ENCODE peak calls at places on chromosomes 4 and X, in four cellular contexts. O, V, I and Z are unnamed samples.
A peak's percentile ranks its signal among the peaks of the same experiment; 100 is the strongest.

GRCh38 chr4:38762560-38762959 is 20.2 kb downstream of the TLR10 start:
- DNase-seq in O (no peak), I (no peak), V (no peak), Z (no peak)

GRCh38 chrX:1400731-1401471 is 9.0 kb upstream of the SLC25A6 start:
- DNase-seq in O (no peak), I (no peak), V (no peak), Z (no peak)

GRCh38 chr4:39699676-39700409 is 1.9 kb downstream of the UBE2K start:
- DNase-seq in I (no peak), V (no peak), O (peak; percentile 39), Z (no peak)

GRCh38 chrX:45400380-45400779 is 199.7 kb upstream of the DIPK2B start:
- DNase-seq in I (no peak), O (peak; percentile 74), V (no peak), Z (no peak)

GRCh38 chr4:174120446-174121142 is 162.9 kb downstream of the FBXO8 start:
- DNase-seq in O (peak; percentile 92), I (peak; percentile 56), V (peak; percentile 84), Z (no peak)

GRCh38 chr4:15777697-15778096 is 431 bp upstream of the CD38 start:
- DNase-seq in I (no peak), V (no peak), O (no peak), Z (no peak)

GRCh38 chrX:36534900-36535299 is 473.3 kb upstream of the FAM47C start:
- DNase-seq in V (no peak), O (no peak), I (no peak), Z (no peak)

GRCh38 chr4:8051644-8052043 is 107.0 kb downstream of the ABLIM2 start:
- DNase-seq in V (no peak), I (no peak), O (no peak), Z (no peak)

GRCh38 chr4:169315530-169316306 is 45.0 kb upstream of the SH3RF1 start:
- DNase-seq in V (no peak), I (no peak), O (peak; percentile 40), Z (no peak)

GRCh38 chr4:13537011-13537831 is 7.1 kb downstream of the NKX3-2 start:
- DNase-seq in O (no peak), I (no peak), V (no peak), Z (no peak)

GRCh38 chr4:10806993-10807645 is 122.6 kb upstream of the CLNK start:
- DNase-seq in I (no peak), V (no peak), O (no peak), Z (no peak)

GRCh38 chr4:145301386-145302080 is 121.1 kb upstream of the OTUD4 start:
- DNase-seq in O (peak; percentile 33), I (no peak), V (no peak), Z (no peak)

GRCh38 chr4:131411393-131411792 is 1737.7 kb upstream of the PCDH10 start:
- DNase-seq in V (no peak), O (no peak), I (no peak), Z (no peak)

GRCh38 chr4:95835672-95836071 is 4.2 kb upstream of the PDHA2 start:
- DNase-seq in O (peak; percentile 3), I (no peak), V (no peak), Z (no peak)

GRCh38 chr4:120918788-120919187 is 3.7 kb downstream of the PRDM5 start:
- DNase-seq in V (peak; percentile 53), I (no peak), O (peak; percentile 33), Z (no peak)

DNA sequence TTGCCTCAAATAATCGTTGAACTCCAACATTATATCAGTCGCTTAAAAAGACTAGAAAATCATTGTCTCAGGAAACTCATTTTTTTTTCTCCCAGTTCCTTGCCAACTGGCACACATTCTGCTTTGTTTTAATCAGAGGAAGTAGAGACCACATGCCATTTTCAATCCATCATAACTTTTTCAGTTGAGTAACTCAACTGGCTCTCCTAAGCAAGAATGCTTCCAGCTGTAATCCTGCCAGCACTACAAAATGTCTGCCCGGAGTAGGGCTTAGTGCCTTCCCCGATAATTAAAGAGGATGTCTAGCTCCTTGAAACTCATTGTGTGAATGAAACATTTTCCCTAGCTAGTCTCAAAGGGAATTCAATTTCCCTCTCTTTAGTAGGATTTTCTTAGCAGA is 33.0 kb downstream of the FREM3 start:
- DNase-seq in V (peak; percentile 80), I (no peak), O (peak; percentile 96), Z (no peak)
- H3K27ac ChIP-seq in V (no peak overlapping the region), I (no peak overlapping the region), O (no peak overlapping the region), Z (no peak overlapping the region)

DNA sequence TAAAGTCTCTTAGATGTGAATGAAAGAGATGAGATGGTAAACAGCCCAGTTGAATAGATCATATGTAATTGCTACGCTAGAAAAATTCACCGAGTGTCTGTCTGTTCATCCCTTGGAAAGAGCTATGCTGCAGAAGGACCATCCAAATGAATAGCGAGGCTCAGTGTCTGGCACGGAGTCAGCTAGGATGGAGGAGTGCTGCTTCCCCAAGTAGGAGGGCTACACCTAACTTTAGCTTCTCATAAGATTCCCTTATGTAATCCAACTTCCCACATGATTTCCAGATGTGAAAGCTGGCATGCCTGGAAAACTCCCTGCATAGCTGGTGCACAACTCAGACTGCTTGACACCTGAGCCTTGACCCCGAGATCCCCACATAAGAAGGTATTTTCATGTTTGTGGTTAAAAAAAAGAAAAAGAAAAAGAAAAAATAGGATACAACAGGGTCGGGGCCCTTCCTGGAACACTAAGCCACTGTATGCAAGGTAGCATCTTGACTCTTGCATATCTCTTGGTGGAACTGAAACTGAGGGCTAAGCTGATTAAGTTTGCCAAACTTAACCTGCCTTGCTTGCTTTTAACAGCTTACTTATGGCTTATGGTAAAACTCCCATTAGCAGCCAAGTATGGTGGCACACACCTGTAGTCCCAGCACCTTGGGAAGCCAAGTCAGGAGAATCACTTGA is 82.3 kb downstream of the FREM3 start:
- DNase-seq in I (no peak), V (no peak), O (no peak), Z (no peak)
- H3K4me1 ChIP-seq in I (no peaks in the 10 kb centered on the region), V (no peaks in the 10 kb centered on the region), O (no peaks in the 10 kb centered on the region), Z (no peaks in the 10 kb centered on the region)

GRCh38 chr4:139078926-139079325 is 63.3 kb downstream of the NOCT start:
- DNase-seq in I (no peak), O (no peak), V (no peak), Z (no peak)

GRCh38 chr4:139082750-139083532 is 67.4 kb downstream of the NOCT start:
- DNase-seq in I (peak; percentile 96), O (peak; percentile 98), V (peak; percentile 99), Z (peak; percentile 95)

GRCh38 chr4:139076016-139076744 is 60.6 kb downstream of the NOCT start:
- DNase-seq in O (no peak), I (no peak), V (no peak), Z (no peak)

DNA sequence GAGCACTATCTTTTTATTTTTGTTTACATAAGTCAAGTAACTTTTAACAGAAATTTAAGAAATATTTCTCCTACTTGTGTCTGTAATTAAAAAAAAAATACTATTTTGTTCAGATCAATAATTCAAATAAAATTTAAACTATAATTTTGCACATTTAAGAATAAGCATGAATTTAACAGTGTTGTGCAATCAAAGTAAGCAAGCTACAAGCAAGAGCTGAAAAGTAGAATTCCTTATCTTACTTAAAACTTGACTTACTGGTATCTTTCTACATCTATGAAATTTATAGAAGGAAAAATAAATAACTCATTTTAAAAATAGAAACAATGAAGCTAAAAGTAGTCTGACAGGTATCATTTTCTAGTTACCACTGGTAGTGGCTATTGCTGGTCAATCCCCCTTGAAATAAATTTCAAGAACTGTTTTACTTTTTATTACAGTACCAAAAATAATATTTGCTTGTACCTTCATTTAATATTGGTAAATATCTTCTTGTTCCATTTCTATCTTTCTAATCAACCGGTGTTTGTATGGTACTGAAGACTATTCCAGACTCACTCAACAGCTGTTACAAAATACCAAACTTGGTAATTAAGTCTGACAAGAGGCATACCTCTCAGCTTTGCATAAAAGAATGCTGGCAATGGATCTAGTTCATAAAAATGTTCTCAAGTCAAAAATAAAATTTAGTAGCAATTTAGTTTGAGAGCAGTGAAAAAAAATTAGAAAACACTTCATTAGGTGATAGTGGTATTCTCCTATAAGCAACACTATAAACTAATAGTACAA is 62.2 kb downstream of the NOCT start:
- DNase-seq in I (no peak), O (peak; percentile 7), V (no peak), Z (no peak)
- H3K27ac ChIP-seq in I (peak overlapping the region; percentile 98), O (peak overlapping the region; percentile 96), V (no peak overlapping the region), Z (no peak overlapping the region)

DNA sequence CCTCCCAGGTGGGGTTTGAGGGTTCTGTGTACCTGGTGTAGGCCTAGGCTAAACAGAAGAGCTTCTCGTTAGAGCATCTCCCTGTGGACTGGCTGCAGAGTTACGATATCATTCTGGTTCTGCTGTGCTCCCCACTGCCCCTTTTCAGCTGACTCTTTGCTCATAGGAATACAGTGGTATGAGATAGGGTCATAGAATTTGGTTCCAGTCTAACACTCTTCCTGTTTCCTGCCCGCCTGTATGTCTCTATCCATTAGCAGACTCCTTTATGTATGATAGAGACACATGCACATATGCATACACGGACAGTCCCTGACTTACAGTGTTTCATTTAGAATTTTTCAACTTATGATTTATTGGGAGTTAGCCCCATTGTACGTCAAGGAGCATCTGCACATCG is 15.3 kb downstream of the RNF4 start:
- DNase-seq in I (no peak), O (no peak), V (no peak), Z (no peak)
- H3K4me1 ChIP-seq in I (peaks cover 52% of the 10 kb centered on the region), O (peaks cover 10% of the 10 kb centered on the region), V (peaks cover 71% of the 10 kb centered on the region), Z (peaks cover 4% of the 10 kb centered on the region)

GRCh38 chr4:146943691-146944375 is 1.8 kb downstream of the TTC29 start:
- DNase-seq in I (no peak), O (no peak), V (no peak), Z (no peak)
- H3K27ac ChIP-seq in I (no peak overlapping the region), O (no peak overlapping the region), V (no peak overlapping the region), Z (no peak overlapping the region)

DNA sequence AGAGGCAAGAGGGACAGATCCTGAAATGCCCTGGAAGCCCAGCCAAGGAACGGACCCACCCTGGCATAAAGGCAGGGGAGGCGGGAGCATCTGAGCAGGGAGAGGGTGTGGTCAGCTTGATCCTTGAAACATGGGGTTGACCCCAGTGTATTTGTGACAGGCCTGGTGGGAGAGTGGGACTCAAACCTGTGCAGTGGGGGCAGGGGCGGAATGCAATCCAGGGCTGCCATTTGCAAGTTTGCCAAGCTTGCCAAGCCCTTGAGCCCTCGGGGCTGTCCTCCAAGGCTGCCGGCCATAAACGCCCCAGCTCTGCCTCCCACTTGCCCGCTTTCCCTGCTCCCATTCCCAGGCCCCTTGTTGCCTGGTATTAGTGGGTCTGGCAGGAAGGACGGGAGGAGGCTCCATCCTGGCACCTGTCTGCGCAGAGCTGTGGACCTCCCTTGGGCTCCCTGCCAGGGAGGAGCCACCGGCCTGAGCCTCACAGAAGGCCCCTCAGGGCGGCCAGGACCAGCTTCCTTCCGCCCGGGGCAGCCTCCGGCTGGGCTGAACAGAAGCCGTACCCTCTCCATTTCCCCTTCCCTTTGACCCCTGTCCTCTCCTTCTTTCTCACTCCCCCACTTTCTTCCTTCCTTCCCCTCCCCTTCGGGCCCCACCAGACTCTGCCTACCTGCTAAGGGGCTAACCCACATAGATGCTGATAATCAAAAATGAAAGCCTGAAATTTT is 661 bp downstream of the S100P start:
- DNase-seq in O (no peak), I (no peak), V (no peak), Z (no peak)
- H3K4me1 ChIP-seq in O (no peaks in the 10 kb centered on the region), I (peaks cover 16% of the 10 kb centered on the region), V (peaks cover 16% of the 10 kb centered on the region), Z (no peaks in the 10 kb centered on the region)

DNA sequence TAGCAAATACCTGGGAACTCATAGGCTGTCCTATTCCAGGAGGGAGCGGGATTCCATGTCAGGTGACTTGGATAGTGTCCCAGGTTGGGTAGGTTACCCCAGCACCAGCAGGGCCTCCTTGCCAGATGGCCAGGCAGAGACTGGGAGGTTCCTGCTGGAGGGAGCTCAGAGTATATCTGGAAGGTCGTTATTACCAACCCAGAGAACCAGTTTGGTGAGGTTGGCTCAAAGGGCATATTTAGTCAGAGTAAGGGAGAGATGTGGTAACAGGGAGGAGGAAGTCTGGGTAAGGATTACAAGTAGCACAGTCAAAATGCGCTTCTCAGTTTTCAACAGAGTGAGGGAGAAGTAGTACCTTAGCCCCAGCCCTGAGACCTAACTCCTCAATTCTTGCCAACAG is 53.3 kb upstream of the LNX1 start:
- DNase-seq in O (no peak), I (no peak), V (no peak), Z (peak; percentile 88)
- H3K27ac ChIP-seq in O (no peak overlapping the region), I (no peak overlapping the region), V (no peak overlapping the region), Z (peak overlapping the region; percentile 58)